ENCODE peak calls at places on chromosomes 12 and 14, in nine cellular contexts. K, O, T, H, F, C, Y, J and W are unnamed samples.

GRCh38 chr12:2691340-2692111 is 103.2 kb upstream of the FKBP4 start:
- DNase-seq in K (no peak), O (no peak), T (peak; percentile 71), H (peak; percentile 73), F (no peak), C (peak; percentile 83), Y (no peak), J (peak; percentile 58), W (no peak)

GRCh38 chr14:26987734-26988363 is 390.0 kb upstream of the NOVA1 start:
- DNase-seq in K (no peak), O (no peak), T (no peak), H (no peak), F (no peak), C (no peak), Y (no peak), J (no peak), W (no peak)

GRCh38 chr12:55072093-55072492 is 52.3 kb downstream of the NEUROD4 start:
- DNase-seq in K (peak; percentile 63), O (no peak), T (no peak), H (peak; percentile 88), F (peak; percentile 44), C (peak; percentile 36), Y (no peak), J (peak; percentile 82), W (peak; percentile 26)

GRCh38 chr14:86065407-86065806 is 535.5 kb downstream of the FLRT2 start:
- DNase-seq in K (no peak), O (no peak), T (no peak), H (no peak), F (no peak), C (no peak), Y (no peak), J (no peak), W (no peak)

GRCh38 chr14:96662116-96662901 is 134.9 kb upstream of the VRK1 start:
- DNase-seq in K (no peak), O (no peak), T (no peak), H (no peak), F (no peak), C (no peak), Y (no peak), J (no peak), W (no peak)

GRCh38 chr12:46956451-46957035 is 122.9 kb upstream of the PCED1B start:
- DNase-seq in K (no peak), O (no peak), T (no peak), H (no peak), F (no peak), C (no peak), Y (no peak), J (no peak), W (no peak)

GRCh38 chr12:95859947-95860850 is 1.4 kb downstream of the SNRPF start:
- DNase-seq in K (no peak), O (no peak), T (no peak), H (no peak), F (no peak), C (no peak), Y (no peak), J (no peak), W (no peak)

GRCh38 chr14:63178912-63179311 is 25.3 kb upstream of the RHOJ start:
- DNase-seq in K (no peak), O (no peak), T (no peak), H (no peak), F (no peak), C (no peak), Y (no peak), J (no peak), W (no peak)

GRCh38 chr12:94149781-94150482 is 1.6 kb downstream of the PLXNC1 start:
- DNase-seq in K (peak; percentile 62), O (no peak), T (no peak), H (peak; percentile 64), F (no peak), C (peak; percentile 68), Y (no peak), J (peak; percentile 46), W (no peak)

GRCh38 chr14:77037886-77038511 is 9.5 kb upstream of the IRF2BPL start:
- DNase-seq in K (no peak), O (no peak), T (no peak), H (no peak), F (no peak), C (no peak), Y (no peak), J (peak; percentile 69), W (no peak)

GRCh38 chr12:39619316-39619659 is 315 bp downstream of the ABCD2 start:
- DNase-seq in K (peak; percentile 23), O (no peak), T (no peak), H (no peak), F (no peak), C (no peak), Y (peak; percentile 10), J (no peak), W (peak; percentile 59)

GRCh38 chr14:58082011-58082410 is 70.0 kb downstream of the ARMH4 start:
- DNase-seq in K (no peak), O (no peak), T (no peak), H (no peak), F (no peak), C (no peak), Y (no peak), J (no peak), W (no peak)

GRCh38 chr14:101960225-101960624 is 4.1 kb upstream of the DYNC1H1 start:
- DNase-seq in K (no peak), O (no peak), T (no peak), H (peak; percentile 59), F (no peak), C (no peak), Y (peak; percentile 45), J (peak; percentile 35), W (no peak)

GRCh38 chr14:50943261-50943942 is 881 bp downstream of the PYGL start:
- DNase-seq in K (no peak), O (no peak), T (no peak), H (peak; percentile 70), F (no peak), C (no peak), Y (peak; percentile 46), J (no peak), W (no peak)

GRCh38 chr12:25524381-25524780 is 28.7 kb downstream of the LMNTD1 start:
- DNase-seq in K (no peak), O (no peak), T (no peak), H (no peak), F (no peak), C (no peak), Y (no peak), J (no peak), W (no peak)

GRCh38 chr12:109016978-109017377 is 3.9 kb downstream of the SVOP start:
- DNase-seq in K (no peak), O (no peak), T (no peak), H (peak; percentile 14), F (no peak), C (no peak), Y (no peak), J (no peak), W (no peak)

GRCh38 chr14:33085799-33086198 is 147.1 kb downstream of the NPAS3 start:
- DNase-seq in K (no peak), O (no peak), T (no peak), H (no peak), F (no peak), C (no peak), Y (no peak), J (no peak), W (no peak)

GRCh38 chr12:64611430-64612286 is 1.4 kb downstream of the RASSF3 start:
- DNase-seq in K (peak; percentile 17), O (no peak), T (no peak), H (no peak), F (no peak), C (no peak), Y (no peak), J (peak; percentile 20), W (no peak)

GRCh38 chr14:102086346-102086971 is 385 bp downstream of the HSP90AA1 start:
- DNase-seq in K (peak; percentile 70), O (peak; percentile 66), T (peak; percentile 28), H (no peak), F (peak; percentile 38), C (peak; percentile 77), Y (peak; percentile 42), J (peak; percentile 60), W (peak; percentile 40)

GRCh38 chr12:57604454-57605307 is at the start of gene DTX3:
- DNase-seq in K (peak; percentile 75), O (no peak), T (no peak), H (peak; percentile 68), F (no peak), C (peak; percentile 83), Y (no peak), J (peak; percentile 43), W (peak; percentile 69)

GRCh38 chr14:53468876-53469275 is 315.8 kb upstream of the DDHD1 start:
- DNase-seq in K (no peak), O (no peak), T (no peak), H (no peak), F (no peak), C (no peak), Y (no peak), J (no peak), W (no peak)

GRCh38 chr12:58847876-58848600 is 72.3 kb downstream of the LRIG3 start:
- DNase-seq in K (no peak), O (no peak), T (no peak), H (no peak), F (no peak), C (no peak), Y (no peak), J (no peak), W (no peak)

GRCh38 chr12:130489293-130489692 is 151.6 kb downstream of the PIWIL1 start:
- DNase-seq in K (no peak), O (no peak), T (no peak), H (no peak), F (no peak), C (no peak), Y (no peak), J (no peak), W (no peak)

GRCh38 chr12:24591079-24591626 is 357.7 kb downstream of the BCAT1 start:
- DNase-seq in K (no peak), O (no peak), T (no peak), H (no peak), F (no peak), C (no peak), Y (no peak), J (no peak), W (no peak)

GRCh38 chr14:63375772-63376171 is 57.0 kb upstream of the GPHB5 start:
- DNase-seq in K (no peak), O (no peak), T (no peak), H (no peak), F (no peak), C (no peak), Y (no peak), J (no peak), W (no peak)

GRCh38 chr14:104515059-104515810 is 64.3 kb upstream of the C14orf180 start:
- DNase-seq in K (no peak), O (no peak), T (no peak), H (peak; percentile 9), F (no peak), C (no peak), Y (no peak), J (no peak), W (no peak)